ENCODE peak calls at places on chromosome 20, in five cellular contexts. One of them, this sample, is unnamed.

GRCh38 chr20:51442602-51443001 is 99.9 kb downstream of the NFATC2 start:
- DNase-seq in HL-60: no peak
- DNase-seq in CD4-positive, CD25-positive, alpha-beta regulatory T cell: no peak
- DNase-seq in dorsolateral prefrontal cortex: no peak
- DNase-seq in lung: no peak
- DNase-seq in this sample: no peak

GRCh38 chr20:19073584-19074198 is 138.8 kb upstream of the SLC24A3 start:
- DNase-seq in HL-60: no peak
- DNase-seq in CD4-positive, CD25-positive, alpha-beta regulatory T cell: no peak
- DNase-seq in dorsolateral prefrontal cortex: no peak
- DNase-seq in lung: no peak
- DNase-seq in this sample: no peak

GRCh38 chr20:4091332-4092135 is 76.2 kb upstream of the RNF24 start:
- DNase-seq in HL-60: no peak
- DNase-seq in CD4-positive, CD25-positive, alpha-beta regulatory T cell: no peak
- DNase-seq in dorsolateral prefrontal cortex: peak; percentile 71
- DNase-seq in lung: peak; percentile 64
- DNase-seq in this sample: no peak

GRCh38 chr20:57594092-57594911 is 25.9 kb downstream of the ZBP1 start:
- DNase-seq in HL-60: peak; percentile 13
- DNase-seq in CD4-positive, CD25-positive, alpha-beta regulatory T cell: peak; percentile 35
- DNase-seq in dorsolateral prefrontal cortex: peak; percentile 58
- DNase-seq in lung: peak; percentile 37
- DNase-seq in this sample: peak; percentile 42

GRCh38 chr20:48523191-48523757 is 304.5 kb downstream of the PREX1 start:
- DNase-seq in HL-60: peak; percentile 6
- DNase-seq in CD4-positive, CD25-positive, alpha-beta regulatory T cell: no peak
- DNase-seq in dorsolateral prefrontal cortex: no peak
- DNase-seq in lung: no peak
- DNase-seq in this sample: no peak

GRCh38 chr20:30281584-30282197 is 975.8 kb upstream of the DEFB115 start:
- DNase-seq in HL-60: no peak
- DNase-seq in CD4-positive, CD25-positive, alpha-beta regulatory T cell: no peak
- DNase-seq in dorsolateral prefrontal cortex: no peak
- DNase-seq in lung: no peak
- DNase-seq in this sample: no peak

GRCh38 chr20:45833883-45834796 is 541 bp downstream of the SNX21 start:
- DNase-seq in HL-60: no peak
- DNase-seq in CD4-positive, CD25-positive, alpha-beta regulatory T cell: peak; percentile 37
- DNase-seq in dorsolateral prefrontal cortex: peak; percentile 83
- DNase-seq in lung: peak; percentile 63
- DNase-seq in this sample: peak; percentile 22

GRCh38 chr20:36435799-36436541 is 105.3 kb upstream of the MYL9 start:
- DNase-seq in HL-60: peak; percentile 28
- DNase-seq in CD4-positive, CD25-positive, alpha-beta regulatory T cell: peak; percentile 78
- DNase-seq in dorsolateral prefrontal cortex: no peak
- DNase-seq in lung: peak; percentile 89
- DNase-seq in this sample: peak; percentile 83

GRCh38 chr20:11394145-11394833 is 523.4 kb upstream of the BTBD3 start:
- DNase-seq in HL-60: no peak
- DNase-seq in CD4-positive, CD25-positive, alpha-beta regulatory T cell: no peak
- DNase-seq in dorsolateral prefrontal cortex: no peak
- DNase-seq in lung: no peak
- DNase-seq in this sample: no peak

GRCh38 chr20:24235224-24235735 is 234.1 kb upstream of the SYNDIG1 start:
- DNase-seq in HL-60: no peak
- DNase-seq in CD4-positive, CD25-positive, alpha-beta regulatory T cell: no peak
- DNase-seq in dorsolateral prefrontal cortex: no peak
- DNase-seq in lung: no peak
- DNase-seq in this sample: no peak

GRCh38 chr20:18972251-18972876 is 158.8 kb downstream of the SCP2D1 start:
- DNase-seq in HL-60: no peak
- DNase-seq in CD4-positive, CD25-positive, alpha-beta regulatory T cell: no peak
- DNase-seq in dorsolateral prefrontal cortex: no peak
- DNase-seq in lung: no peak
- DNase-seq in this sample: no peak

GRCh38 chr20:44495802-44496481 is 20.3 kb downstream of the TTPAL start:
- DNase-seq in HL-60: no peak
- DNase-seq in CD4-positive, CD25-positive, alpha-beta regulatory T cell: no peak
- DNase-seq in dorsolateral prefrontal cortex: no peak
- DNase-seq in lung: no peak
- DNase-seq in this sample: no peak

GRCh38 chr20:46348231-46348803 is 40.0 kb upstream of the CDH22 start:
- DNase-seq in HL-60: no peak
- DNase-seq in CD4-positive, CD25-positive, alpha-beta regulatory T cell: no peak
- DNase-seq in dorsolateral prefrontal cortex: no peak
- DNase-seq in lung: no peak
- DNase-seq in this sample: no peak

GRCh38 chr20:62047666-62048345 is 17.9 kb downstream of the TAF4 start:
- DNase-seq in HL-60: no peak
- DNase-seq in CD4-positive, CD25-positive, alpha-beta regulatory T cell: no peak
- DNase-seq in dorsolateral prefrontal cortex: no peak
- DNase-seq in lung: no peak
- DNase-seq in this sample: no peak

GRCh38 chr20:24160563-24161355 is 172.2 kb upstream of the GGTLC1 start:
- DNase-seq in HL-60: no peak
- DNase-seq in CD4-positive, CD25-positive, alpha-beta regulatory T cell: no peak
- DNase-seq in dorsolateral prefrontal cortex: peak; percentile 70
- DNase-seq in lung: peak; percentile 48
- DNase-seq in this sample: no peak

GRCh38 chr20:51910202-51911050 is 108.1 kb upstream of the SALL4 start:
- DNase-seq in HL-60: no peak
- DNase-seq in CD4-positive, CD25-positive, alpha-beta regulatory T cell: no peak
- DNase-seq in dorsolateral prefrontal cortex: no peak
- DNase-seq in lung: peak; percentile 32
- DNase-seq in this sample: no peak

GRCh38 chr20:10783660-10784336 is 110.0 kb upstream of the JAG1 start:
- DNase-seq in HL-60: no peak
- DNase-seq in CD4-positive, CD25-positive, alpha-beta regulatory T cell: no peak
- DNase-seq in dorsolateral prefrontal cortex: no peak
- DNase-seq in lung: no peak
- DNase-seq in this sample: no peak

GRCh38 chr20:35952480-35953410 is 1.6 kb downstream of the SCAND1 start:
- DNase-seq in HL-60: peak; percentile 18
- DNase-seq in CD4-positive, CD25-positive, alpha-beta regulatory T cell: no peak
- DNase-seq in dorsolateral prefrontal cortex: no peak
- DNase-seq in lung: no peak
- DNase-seq in this sample: no peak

GRCh38 chr20:61457725-61458124 is 205.7 kb downstream of the CDH4 start:
- DNase-seq in HL-60: no peak
- DNase-seq in CD4-positive, CD25-positive, alpha-beta regulatory T cell: no peak
- DNase-seq in dorsolateral prefrontal cortex: no peak
- DNase-seq in lung: no peak
- DNase-seq in this sample: no peak

GRCh38 chr20:50567860-50568548 is 57.8 kb downstream of the PTPN1 start:
- DNase-seq in HL-60: no peak
- DNase-seq in CD4-positive, CD25-positive, alpha-beta regulatory T cell: no peak
- DNase-seq in dorsolateral prefrontal cortex: no peak
- DNase-seq in lung: peak; percentile 53
- DNase-seq in this sample: no peak

GRCh38 chr20:48910360-48910781 is 11.1 kb upstream of the ARFGEF2 start:
- DNase-seq in HL-60: peak; percentile 67
- DNase-seq in CD4-positive, CD25-positive, alpha-beta regulatory T cell: no peak
- DNase-seq in dorsolateral prefrontal cortex: no peak
- DNase-seq in lung: no peak
- DNase-seq in this sample: peak; percentile 13

GRCh38 chr20:62040381-62040922 is 25.2 kb downstream of the TAF4 start:
- DNase-seq in HL-60: no peak
- DNase-seq in CD4-positive, CD25-positive, alpha-beta regulatory T cell: no peak
- DNase-seq in dorsolateral prefrontal cortex: no peak
- DNase-seq in lung: no peak
- DNase-seq in this sample: no peak

GRCh38 chr20:62614961-62615680 is 27.2 kb upstream of the SLCO4A1 start:
- DNase-seq in HL-60: no peak
- DNase-seq in CD4-positive, CD25-positive, alpha-beta regulatory T cell: no peak
- DNase-seq in dorsolateral prefrontal cortex: no peak
- DNase-seq in lung: no peak
- DNase-seq in this sample: no peak

GRCh38 chr20:18496042-18496441 is 983 bp downstream of the RBBP9 start:
- DNase-seq in HL-60: no peak
- DNase-seq in CD4-positive, CD25-positive, alpha-beta regulatory T cell: no peak
- DNase-seq in dorsolateral prefrontal cortex: no peak
- DNase-seq in lung: no peak
- DNase-seq in this sample: no peak

DNA sequence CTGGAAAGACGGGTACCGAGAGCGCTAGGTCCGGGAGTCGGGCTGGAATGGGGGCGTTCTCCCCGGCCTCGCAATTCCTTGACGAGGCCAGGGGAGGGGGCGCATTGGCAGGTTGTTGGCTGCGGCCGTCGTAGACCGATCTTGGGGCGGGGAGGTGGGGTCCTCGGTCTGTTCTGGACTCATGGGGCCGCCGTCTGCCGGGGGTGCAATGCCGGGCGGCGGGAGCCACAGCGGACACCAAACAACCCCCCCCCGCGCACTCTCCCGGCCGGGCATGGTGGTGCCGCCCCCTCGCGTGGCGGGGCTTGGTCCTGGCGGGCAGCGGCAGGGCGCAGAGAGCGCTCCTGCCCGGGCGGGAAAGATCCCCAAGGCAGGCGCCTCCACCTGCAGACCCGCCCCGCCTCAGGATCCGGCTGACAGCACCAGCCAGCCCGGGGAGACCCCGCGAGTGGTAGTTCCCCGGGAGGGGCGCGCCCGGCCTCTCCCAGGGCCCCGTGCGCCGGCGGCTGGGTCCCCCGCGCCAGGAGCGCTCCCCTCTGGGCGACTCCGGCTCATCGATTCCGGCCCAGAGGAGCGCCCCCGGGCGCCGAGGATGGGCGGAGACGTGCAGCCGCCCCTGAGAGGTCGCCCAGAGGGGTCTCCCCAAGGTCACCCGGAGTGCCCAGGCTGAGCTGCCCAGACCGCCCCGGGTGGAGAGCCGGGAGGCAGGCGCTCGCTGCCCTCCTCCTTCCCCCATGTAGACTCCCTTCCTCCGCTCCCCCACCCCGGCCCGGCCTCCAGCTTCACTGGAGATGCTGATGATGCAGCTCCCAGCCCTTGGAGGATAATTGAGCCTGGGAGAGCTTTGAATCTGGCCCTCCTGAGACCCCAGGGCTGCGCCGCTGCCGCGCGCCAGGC is 709 bp downstream of the PPP1R16B start:
- DNase-seq in HL-60: no peak
- DNase-seq in CD4-positive, CD25-positive, alpha-beta regulatory T cell: peak; percentile 29
- DNase-seq in dorsolateral prefrontal cortex: peak; percentile 70
- DNase-seq in lung: no peak
- DNase-seq in this sample: peak; percentile 41
- H3K4me3 ChIP-seq in HL-60: peak overlapping the region; percentile 59
- H3K4me3 ChIP-seq in CD4-positive, CD25-positive, alpha-beta regulatory T cell: peak overlapping the region; percentile 71
- H3K4me3 ChIP-seq in dorsolateral prefrontal cortex: peak overlapping the region; percentile 82
- H3K4me3 ChIP-seq in lung: peak overlapping the region; percentile 54
- H3K4me3 ChIP-seq in this sample: peak overlapping the region; percentile 87

GRCh38 chr20:6122111-6122872 is 538 bp downstream of the FERMT1 start:
- DNase-seq in HL-60: no peak
- DNase-seq in CD4-positive, CD25-positive, alpha-beta regulatory T cell: no peak
- DNase-seq in dorsolateral prefrontal cortex: no peak
- DNase-seq in lung: no peak
- DNase-seq in this sample: no peak
- H3K27ac ChIP-seq in HL-60: no peak overlapping the region
- H3K27ac ChIP-seq in CD4-positive, CD25-positive, alpha-beta regulatory T cell: no peak overlapping the region
- H3K27ac ChIP-seq in dorsolateral prefrontal cortex: no peak overlapping the region
- H3K27ac ChIP-seq in lung: no peak overlapping the region
- H3K27ac ChIP-seq in this sample: no peak overlapping the region

DNA sequence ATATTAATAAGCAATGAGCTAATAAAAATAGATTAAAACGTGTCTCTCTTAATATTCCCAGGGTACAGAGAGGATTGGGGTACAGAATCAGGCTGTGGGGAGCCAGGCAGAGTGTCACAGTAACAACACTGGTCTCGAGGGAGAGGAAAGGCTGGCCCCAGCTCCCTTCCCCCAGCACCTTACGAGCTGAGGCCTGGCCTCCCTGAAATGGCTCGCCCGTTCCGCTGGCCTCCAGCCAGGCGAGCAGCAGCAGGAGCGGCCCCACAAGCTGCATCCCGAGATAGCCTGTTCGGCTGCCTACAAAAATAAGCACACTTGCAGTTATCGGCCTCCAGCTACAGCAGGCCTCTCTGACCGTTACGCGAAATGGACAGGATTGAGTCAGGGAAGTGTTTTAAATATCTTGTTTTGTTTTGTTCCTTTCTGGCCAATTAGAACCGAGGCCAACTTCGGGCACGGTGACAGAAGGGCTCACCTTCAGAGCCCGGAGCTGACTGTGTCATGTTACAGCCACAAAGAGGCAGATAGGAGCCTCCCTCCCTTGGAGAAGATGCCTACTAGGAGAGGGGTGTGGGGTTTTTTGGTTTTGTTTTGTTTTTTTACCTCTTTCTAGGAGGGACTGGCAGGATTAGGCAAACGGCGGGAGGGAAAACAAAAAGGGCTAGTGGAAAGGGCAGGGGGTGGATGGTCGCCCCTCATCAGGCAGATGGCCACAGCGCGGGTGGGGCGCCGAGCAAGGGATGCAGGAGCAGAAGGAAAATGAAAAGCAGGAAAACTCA is 4.2 kb upstream of the ZMYND8 start:
- DNase-seq in HL-60: no peak
- DNase-seq in CD4-positive, CD25-positive, alpha-beta regulatory T cell: no peak
- DNase-seq in dorsolateral prefrontal cortex: peak; percentile 76
- DNase-seq in lung: peak; percentile 74
- DNase-seq in this sample: no peak
- H3K4me3 ChIP-seq in HL-60: no peak overlapping the region
- H3K4me3 ChIP-seq in CD4-positive, CD25-positive, alpha-beta regulatory T cell: no peak overlapping the region
- H3K4me3 ChIP-seq in dorsolateral prefrontal cortex: peak overlapping the region; percentile 35
- H3K4me3 ChIP-seq in lung: no peak overlapping the region
- H3K4me3 ChIP-seq in this sample: no peak overlapping the region

GRCh38 chr20:1688886-1689538 is 31.4 kb upstream of the SIRPG start:
- DNase-seq in HL-60: no peak
- DNase-seq in CD4-positive, CD25-positive, alpha-beta regulatory T cell: no peak
- DNase-seq in dorsolateral prefrontal cortex: no peak
- DNase-seq in lung: no peak
- DNase-seq in this sample: no peak
- H3K27ac ChIP-seq in HL-60: no peak overlapping the region
- H3K27ac ChIP-seq in CD4-positive, CD25-positive, alpha-beta regulatory T cell: no peak overlapping the region
- H3K27ac ChIP-seq in dorsolateral prefrontal cortex: no peak overlapping the region
- H3K27ac ChIP-seq in lung: no peak overlapping the region
- H3K27ac ChIP-seq in this sample: no peak overlapping the region

DNA sequence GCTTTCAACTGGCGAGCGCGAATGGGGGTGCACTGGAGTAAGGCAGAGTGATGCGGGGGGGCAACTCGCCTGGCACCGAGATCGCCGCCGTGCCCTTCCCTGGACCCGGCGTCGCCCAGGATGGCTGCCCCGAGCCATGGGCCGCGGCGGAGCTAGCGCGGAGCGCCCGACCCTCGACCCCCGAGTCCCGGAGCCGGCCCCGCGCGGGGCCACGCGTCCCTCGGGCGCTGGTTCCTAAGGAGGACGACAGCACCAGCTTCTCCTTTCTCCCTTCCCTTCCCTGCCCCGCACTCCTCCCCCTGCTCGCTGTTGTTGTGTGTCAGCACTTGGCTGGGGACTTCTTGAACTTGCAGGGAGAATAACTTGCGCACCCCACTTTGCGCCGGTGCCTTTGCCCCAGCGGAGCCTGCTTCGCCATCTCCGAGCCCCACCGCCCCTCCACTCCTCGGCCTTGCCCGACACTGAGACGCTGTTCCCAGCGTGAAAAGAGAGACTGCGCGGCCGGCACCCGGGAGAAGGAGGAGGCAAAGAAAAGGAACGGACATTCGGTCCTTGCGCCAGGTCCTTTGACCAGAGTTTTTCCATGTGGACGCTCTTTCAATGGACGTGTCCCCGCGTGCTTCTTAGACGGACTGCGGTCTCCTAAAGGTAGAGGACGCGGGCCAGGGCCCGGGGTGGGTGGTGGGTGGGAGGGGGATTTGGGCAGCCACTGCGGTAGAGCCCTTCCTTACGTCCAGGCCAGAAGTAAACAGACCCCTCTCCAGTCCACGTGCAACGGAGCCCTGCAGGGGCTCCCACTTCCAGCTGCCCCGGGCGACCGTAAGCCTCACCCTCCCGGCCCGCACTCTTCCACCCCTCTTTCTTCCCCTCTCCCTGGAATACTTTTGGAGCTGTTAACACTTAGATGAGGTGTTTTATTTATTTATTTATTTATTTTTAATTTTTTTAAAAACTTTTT is 1.0 kb downstream of the BMP2 start:
- DNase-seq in HL-60: no peak
- DNase-seq in CD4-positive, CD25-positive, alpha-beta regulatory T cell: no peak
- DNase-seq in dorsolateral prefrontal cortex: peak; percentile 51
- DNase-seq in lung: peak; percentile 32
- DNase-seq in this sample: no peak
- H3K4me3 ChIP-seq in HL-60: peak overlapping the region; percentile 42
- H3K4me3 ChIP-seq in CD4-positive, CD25-positive, alpha-beta regulatory T cell: no peak overlapping the region
- H3K4me3 ChIP-seq in dorsolateral prefrontal cortex: peak overlapping the region; percentile 77
- H3K4me3 ChIP-seq in lung: peak overlapping the region; percentile 78
- H3K4me3 ChIP-seq in this sample: no peak overlapping the region